ENCODE peak calls at places on chromosomes 12 and 14, in five cellular contexts. Z, X, N, T and D are unnamed samples.

GRCh38 chr14:56333361-56334279 is 215.4 kb downstream of the PELI2 start:
- DNase-seq in Z (no peak), X (no peak), N (no peak), T (no peak), D (peak; percentile 20)

GRCh38 chr14:63524537-63525155 is 18.5 kb downstream of the PPP2R5E start:
- DNase-seq in Z (peak; percentile 83), X (no peak), N (no peak), T (no peak), D (peak; percentile 77)

GRCh38 chr14:42140831-42141279 is 534.2 kb downstream of the LRFN5 start:
- DNase-seq in Z (no peak), X (no peak), N (no peak), T (no peak), D (no peak)

GRCh38 chr12:112875608-112876007 is 31.2 kb upstream of the OAS1 start:
- DNase-seq in Z (no peak), X (no peak), N (no peak), T (no peak), D (no peak)

GRCh38 chr12:106386836-106387555 is 29.4 kb downstream of the POLR3B start:
- DNase-seq in Z (no peak), X (no peak), N (no peak), T (no peak), D (no peak)

GRCh38 chr12:88703790-88704189 is 123.5 kb upstream of the KITLG start:
- DNase-seq in Z (no peak), X (no peak), N (no peak), T (no peak), D (no peak)

GRCh38 chr12:52627395-52628110 is 9.2 kb upstream of the KRT73 start:
- DNase-seq in Z (no peak), X (no peak), N (no peak), T (no peak), D (no peak)

GRCh38 chr12:63420206-63420644 is 248.1 kb downstream of the DPY19L2 start:
- DNase-seq in Z (peak; percentile 47), X (peak; percentile 74), N (peak; percentile 45), T (no peak), D (no peak)

GRCh38 chr12:12791756-12792346 is 6.4 kb downstream of the APOLD1 start:
- DNase-seq in Z (no peak), X (no peak), N (no peak), T (no peak), D (no peak)

GRCh38 chr14:56797003-56797568 is 13.2 kb downstream of the OTX2 start:
- DNase-seq in Z (no peak), X (no peak), N (no peak), T (no peak), D (no peak)

GRCh38 chr12:10205251-10205807 is 7.3 kb upstream of the GABARAPL1 start:
- DNase-seq in Z (no peak), X (no peak), N (peak; percentile 12), T (no peak), D (no peak)

GRCh38 chr12:31491819-31492598 is 98.9 kb downstream of the DENND5B start:
- DNase-seq in Z (no peak), X (no peak), N (no peak), T (no peak), D (no peak)
- H3K9me3 ChIP-seq in Z (no peaks in the 10 kb centered on the region), X (no peaks in the 10 kb centered on the region), N (no peaks in the 10 kb centered on the region), T (no peaks in the 10 kb centered on the region), D (no peaks in the 10 kb centered on the region)

DNA sequence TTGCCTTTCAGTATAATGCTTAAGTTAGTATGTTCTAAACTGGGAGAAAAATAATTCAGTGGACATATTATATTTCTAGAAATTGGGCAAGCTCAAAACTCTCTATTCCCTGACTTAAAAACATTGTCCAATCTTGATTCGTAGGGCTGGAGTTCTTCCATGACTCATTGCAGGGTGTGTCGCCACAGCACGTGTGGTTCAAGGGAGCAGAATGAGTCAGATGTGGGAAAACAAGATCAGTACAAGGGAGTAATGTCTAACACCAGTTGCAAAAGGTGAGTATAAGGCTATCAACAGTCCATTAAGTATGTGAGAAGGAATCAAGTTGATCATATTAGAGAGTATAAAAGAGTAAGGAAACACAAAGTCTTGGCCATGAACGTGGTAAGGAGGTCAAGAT is 887.0 kb downstream of the TMTC2 start:
- DNase-seq in Z (no peak), X (no peak), N (no peak), T (no peak), D (no peak)
- H3K9me3 ChIP-seq in Z (no peaks in the 10 kb centered on the region), X (no peaks in the 10 kb centered on the region), N (no peaks in the 10 kb centered on the region), T (no peaks in the 10 kb centered on the region), D (peaks cover 7% of the 10 kb centered on the region)

GRCh38 chr14:104371917-104372316 is 207.6 kb upstream of the C14orf180 start:
- DNase-seq in Z (no peak), X (no peak), N (no peak), T (no peak), D (no peak)
- H3K9me3 ChIP-seq in Z (no peaks in the 10 kb centered on the region), X (no peaks in the 10 kb centered on the region), N (no peaks in the 10 kb centered on the region), T (no peaks in the 10 kb centered on the region), D (no peaks in the 10 kb centered on the region)

GRCh38 chr14:53137559-53137958 is 15.6 kb downstream of the DDHD1 start:
- DNase-seq in Z (no peak), X (no peak), N (no peak), T (no peak), D (no peak)

GRCh38 chr14:53144244-53144643 is 8.9 kb downstream of the DDHD1 start:
- DNase-seq in Z (no peak), X (no peak), N (no peak), T (no peak), D (no peak)

DNA sequence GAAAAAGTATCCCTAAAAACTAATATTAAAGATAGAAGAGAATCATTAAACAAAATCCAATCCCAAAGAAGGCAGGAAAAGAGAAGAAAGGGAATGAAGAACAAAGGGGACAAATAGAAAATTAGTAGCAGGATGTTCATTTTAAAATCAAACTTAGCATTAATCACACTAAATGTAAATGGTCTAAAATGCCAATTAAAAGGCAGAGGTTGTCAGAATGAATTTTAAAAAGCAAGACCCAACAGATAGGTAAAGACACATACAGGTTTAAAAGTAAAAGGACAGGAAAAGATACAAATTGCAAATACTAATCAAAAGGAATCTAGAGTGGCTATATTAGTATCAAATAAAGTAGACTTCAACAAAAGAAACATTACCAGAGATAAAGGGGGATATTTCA is 12.5 kb downstream of the DDHD1 start:
- DNase-seq in Z (no peak), X (no peak), N (no peak), T (no peak), D (no peak)
- H3K9me3 ChIP-seq in Z (no peaks in the 10 kb centered on the region), X (no peaks in the 10 kb centered on the region), N (peaks cover 19% of the 10 kb centered on the region), T (peaks cover 2% of the 10 kb centered on the region), D (peaks cover 45% of the 10 kb centered on the region)

GRCh38 chr12:64497484-64497883 is 45.6 kb downstream of the TBK1 start:
- DNase-seq in Z (no peak), X (no peak), N (no peak), T (no peak), D (no peak)
- H3K9me3 ChIP-seq in Z (no peaks in the 10 kb centered on the region), X (no peaks in the 10 kb centered on the region), N (no peaks in the 10 kb centered on the region), T (no peaks in the 10 kb centered on the region), D (no peaks in the 10 kb centered on the region)

DNA sequence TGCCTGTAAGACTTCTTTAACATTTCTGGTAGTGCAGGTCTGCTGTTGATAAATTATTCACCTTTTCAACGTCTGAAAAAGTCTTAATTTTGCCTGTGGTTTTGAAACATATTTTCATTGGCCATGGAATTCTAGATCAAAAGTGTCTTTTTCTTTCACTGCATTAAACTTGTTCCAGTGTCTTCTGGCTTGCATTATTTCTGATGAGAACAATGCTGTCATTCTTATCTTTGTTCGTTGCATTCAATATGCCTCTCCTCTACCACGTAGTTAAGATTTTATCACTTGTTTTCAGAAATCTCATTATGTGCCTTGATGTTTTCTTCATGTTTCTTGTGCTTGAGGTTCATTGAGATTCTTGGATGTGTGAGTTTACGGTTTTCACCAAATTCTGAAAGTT is 13.4 kb upstream of the KIF26A start:
- DNase-seq in Z (no peak), X (no peak), N (no peak), T (no peak), D (no peak)
- H3K9me3 ChIP-seq in Z (no peaks in the 10 kb centered on the region), X (no peaks in the 10 kb centered on the region), N (peaks cover 25% of the 10 kb centered on the region), T (peaks cover 4% of the 10 kb centered on the region), D (peaks cover 8% of the 10 kb centered on the region)